ENCODE peak calls at places on chromosomes 13 and 19, in four cellular contexts. P, C, E and K are unnamed samples.

GRCh38 chr19:39817888-39818561 is 15.9 kb downstream of the DYRK1B start:
- DNase-seq in E (no peak), P (no peak), C (no peak), K (no peak)

GRCh38 chr13:39612023-39612637 is 9.1 kb upstream of the LHFPL6 start:
- DNase-seq in P (peak), E (peak), C (peak), K (peak)

GRCh38 chr13:99269627-99270252 is 11.6 kb upstream of the GPR18 start:
- DNase-seq in E (peak), C (peak), P (no peak), K (peak)

GRCh38 chr13:76148374-76148773 is 512.2 kb downstream of the LMO7 start:
- DNase-seq in E (no peak), C (no peak), P (no peak), K (no peak)

GRCh38 chr19:54155694-54156093 is 3.8 kb downstream of the LENG1 start:
- DNase-seq in E (no peak), C (no peak), P (no peak), K (no peak)

GRCh38 chr19:33301011-33301899 is 1.1 kb downstream of the CEBPA start:
- DNase-seq in C (no peak), P (no peak), E (no peak), K (no peak)

GRCh38 chr13:96238241-96238640 is 148.3 kb downstream of the HS6ST3 start:
- DNase-seq in C (no peak), P (no peak), E (no peak), K (no peak)

GRCh38 chr13:27367570-27367969 is 56.8 kb upstream of the GTF3A start:
- DNase-seq in C (no peak), E (no peak), P (no peak), K (no peak)

GRCh38 chr13:113291997-113292862 is 4.8 kb upstream of the LAMP1 start:
- DNase-seq in P (no peak), C (peak), E (peak), K (peak)

GRCh38 chr19:41323023-41323422 is 13.1 kb downstream of the CCDC97 start:
- DNase-seq in C (peak), P (no peak), E (peak), K (peak)

GRCh38 chr13:45361596-45362206 is 20.7 kb upstream of the TPT1 start:
- DNase-seq in E (no peak), P (no peak), C (peak), K (peak)

GRCh38 chr19:41376241-41376997 is at the start of gene TMEM91:
- DNase-seq in E (peak), P (no peak), C (peak), K (no peak)

GRCh38 chr13:66492479-66492878 is 737.7 kb downstream of the PCDH9 start:
- DNase-seq in C (no peak), P (no peak), E (no peak), K (no peak)

GRCh38 chr19:12838182-12838890 is at the start of gene MAST1:
- DNase-seq in E (peak), C (no peak), P (peak), K (no peak)

GRCh38 chr13:23378009-23378632 is 55.4 kb downstream of the SACS start:
- DNase-seq in C (peak), P (peak), E (peak), K (peak)

GRCh38 chr19:8681345-8682021 is 17.1 kb downstream of the ACTL9 start:
- DNase-seq in C (no peak), E (no peak), P (no peak), K (no peak)

GRCh38 chr19:37227996-37228395 is 10.0 kb downstream of the ZNF383 start:
- DNase-seq in P (peak), C (no peak), E (no peak), K (peak)

GRCh38 chr19:18657590-18658365 is 20.9 kb downstream of the KLHL26 start:
- DNase-seq in E (peak), C (peak), P (no peak), K (peak)

GRCh38 chr19:42985588-42985987 is 40.7 kb downstream of the PSG11 start:
- DNase-seq in P (no peak), C (no peak), E (no peak), K (no peak)

GRCh38 chr13:27976362-27977177 is 7.5 kb upstream of the CDX2 start:
- DNase-seq in E (no peak), C (no peak), P (no peak), K (no peak)

GRCh38 chr13:56332671-56333070 is 808.0 kb upstream of the PRR20A start:
- DNase-seq in E (no peak), P (no peak), C (no peak), K (no peak)

GRCh38 chr13:90272356-90272755 is 1075.1 kb upstream of the MIR17HG start:
- DNase-seq in P (no peak), C (peak), E (peak), K (peak)

GRCh38 chr13:41352935-41353801 is 42.1 kb downstream of the NAA16 start:
- DNase-seq in E (peak), P (peak), C (peak), K (peak)

GRCh38 chr13:28181413-28181812 is 43.1 kb downstream of the PAN3 start:
- DNase-seq in E (peak), P (no peak), C (no peak), K (peak)

GRCh38 chr19:23822735-23823134 is 64.0 kb upstream of the ZNF681 start:
- DNase-seq in C (no peak), E (no peak), P (no peak), K (no peak)

DNA sequence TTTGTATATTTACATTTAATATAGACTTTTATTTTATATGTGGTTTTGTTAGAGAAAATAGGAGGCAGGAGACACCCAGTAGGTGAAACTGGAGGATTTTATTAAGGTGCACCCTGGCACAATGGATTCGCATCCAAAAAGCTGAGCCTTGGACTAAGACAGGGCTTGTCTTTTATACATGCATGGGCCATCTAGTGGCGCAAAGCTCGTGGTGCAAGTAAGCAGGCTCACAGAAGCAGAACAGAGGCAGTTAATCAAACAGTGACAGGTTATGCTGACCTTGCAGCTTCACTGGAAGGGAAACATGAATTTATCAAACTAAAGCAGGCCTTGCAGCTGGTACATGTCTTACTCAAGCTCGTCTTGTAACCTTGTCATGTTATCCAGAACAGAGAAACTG is 58.8 kb upstream of the ZNF681 start:
- DNase-seq in E (no peak), C (peak), P (peak), K (no peak)
- TF ChIP-seq CTCF in E (peak), C (peak), P (peak), K (peak)

DNA sequence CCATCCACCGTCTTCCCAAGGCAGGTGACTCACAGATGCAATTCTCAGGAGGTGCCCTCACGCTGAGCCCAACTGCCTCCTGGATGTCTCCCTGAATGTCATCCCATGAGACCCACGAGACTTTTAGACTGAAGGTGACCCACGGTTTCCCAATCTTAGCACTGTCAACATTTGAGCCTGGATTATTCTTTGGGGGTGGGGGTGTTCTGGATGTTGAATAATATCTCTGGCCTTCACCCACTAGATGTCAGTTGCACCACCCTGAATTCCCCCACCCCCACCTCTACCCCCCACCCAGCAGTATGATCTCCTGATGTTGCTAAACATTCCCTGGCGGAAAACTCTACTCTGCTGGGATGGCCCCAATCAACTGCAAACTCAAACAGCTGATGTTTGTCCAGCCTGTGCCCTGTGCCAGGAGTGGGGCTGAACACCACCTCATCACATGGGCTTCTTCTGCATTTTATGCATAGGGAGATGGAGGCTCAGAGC is 2.2 kb upstream of the CYP4F22 start:
- DNase-seq in C (no peak), P (no peak), E (no peak), K (no peak)
- H3K4me3 ChIP-seq in C (no peak), P (no peak), E (no peak), K (no peak)

GRCh38 chr19:2270157-2270571 is 11.8 kb downstream of the PEAK3 start:
- DNase-seq in C (no peak), P (peak), E (peak), K (no peak)

GRCh38 chr19:2270572-2271515 is 11.1 kb downstream of the PEAK3 start:
- DNase-seq in C (peak), E (peak), P (peak), K (peak)

GRCh38 chr19:2268861-2269243 is 12.6 kb upstream of the JSRP1 start:
- DNase-seq in P (no peak), C (no peak), E (no peak), K (no peak)

GRCh38 chr19:2268480-2268830 is 12.2 kb upstream of the JSRP1 start:
- DNase-seq in E (no peak), C (no peak), P (no peak), K (no peak)

GRCh38 chr19:2269244-2270156 is 12.5 kb downstream of the PEAK3 start:
- DNase-seq in E (peak), P (peak), C (peak), K (peak)
- TF ChIP-seq CTCF in E (no peak), P (no peak), C (no peak), K (no peak)

GRCh38 chr13:49399801-49400472 is 43.9 kb downstream of the CAB39L start:
- DNase-seq in C (no peak), P (no peak), E (no peak), K (no peak)
- H3K4me3 ChIP-seq in C (no peak), P (no peak), E (no peak), K (no peak)